ENCODE peak calls at places on chromosomes 11 and 22, in nine cellular contexts. M is A549; H is amniotic epithelial cell; I is CD8-positive, alpha-beta memory T cell; N is lower lobe of right lung; J is NCI-H1417; R is germinal center; P is EL; Y is tibial artery. W is an unnamed sample.

GRCh38 chr11:70034740-70035365 is 43.3 kb upstream of the ANO1 start:
- DNase-seq in M (no peak), H (no peak), I (no peak), N (no peak), J (peak; percentile 46), R (no peak), P (no peak), Y (no peak), W (no peak)

GRCh38 chr11:88307749-88308425 is 29.6 kb downstream of the CTSC start:
- DNase-seq in M (no peak), H (no peak), I (no peak), N (no peak), J (no peak), R (no peak), P (no peak), Y (no peak), W (no peak)

GRCh38 chr11:69963533-69964246 is 114.4 kb upstream of the ANO1 start:
- DNase-seq in M (no peak), H (no peak), I (no peak), N (no peak), J (no peak), R (no peak), P (no peak), Y (no peak), W (no peak)

GRCh38 chr11:35622070-35622469 is 3.8 kb downstream of the FJX1 start:
- DNase-seq in M (no peak), H (peak; percentile 90), I (no peak), N (no peak), J (peak; percentile 13), R (no peak), P (peak; percentile 90), Y (no peak), W (no peak)

GRCh38 chr11:123193742-123194141 is 1.3 kb downstream of the CLMP start:
- DNase-seq in M (no peak), H (no peak), I (no peak), N (no peak), J (no peak), R (no peak), P (peak; percentile 38), Y (no peak), W (no peak)

GRCh38 chr11:64021742-64022067 is 14.0 kb upstream of the FLRT1 start:
- DNase-seq in M (no peak), H (no peak), I (no peak), N (no peak), J (peak; percentile 46), R (no peak), P (no peak), Y (no peak), W (no peak)

GRCh38 chr11:60910281-60910687 is 3.7 kb upstream of the TMEM109 start:
- DNase-seq in M (no peak), H (no peak), I (no peak), N (no peak), J (no peak), R (peak; percentile 62), P (no peak), Y (peak; percentile 65), W (no peak)

GRCh38 chr11:131392528-131393255 is 22.3 kb downstream of the NTM start:
- DNase-seq in M (no peak), H (no peak), I (no peak), N (no peak), J (peak; percentile 52), R (no peak), P (peak; percentile 5), Y (no peak), W (no peak)

GRCh38 chr11:70456921-70457532 is 58.7 kb downstream of the CTTN start:
- DNase-seq in M (no peak), H (peak; percentile 79), I (no peak), N (no peak), J (peak; percentile 19), R (no peak), P (no peak), Y (no peak), W (no peak)

GRCh38 chr11:113994077-113994954 is 19.4 kb downstream of the HTR3A start:
- DNase-seq in M (peak; percentile 37), H (no peak), I (peak; percentile 23), N (no peak), J (peak; percentile 73), R (peak; percentile 68), P (no peak), Y (no peak), W (peak; percentile 50)

GRCh38 chr22:17369553-17370035 is 334 bp downstream of the CECR2 start:
- DNase-seq in M (no peak), H (no peak), I (no peak), N (peak; percentile 68), J (peak; percentile 68), R (peak; percentile 22), P (no peak), Y (no peak), W (peak; percentile 44)

GRCh38 chr11:8098361-8098760 is 17.4 kb downstream of the TUB start:
- DNase-seq in M (no peak), H (peak; percentile 91), I (no peak), N (no peak), J (no peak), R (no peak), P (peak; percentile 80), Y (no peak), W (no peak)

GRCh38 chr11:120055646-120056045 is 82.3 kb downstream of the TRIM29 start:
- DNase-seq in M (no peak), H (no peak), I (no peak), N (no peak), J (no peak), R (no peak), P (no peak), Y (no peak), W (no peak)

GRCh38 chr11:8765294-8765693 is 82.7 kb downstream of the RPL27A start:
- DNase-seq in M (peak; percentile 21), H (peak; percentile 84), I (no peak), N (no peak), J (no peak), R (no peak), P (peak; percentile 84), Y (no peak), W (no peak)

GRCh38 chr22:38938925-38939324 is 18.5 kb upstream of the APOBEC3A start:
- DNase-seq in M (no peak), H (no peak), I (no peak), N (no peak), J (no peak), R (no peak), P (no peak), Y (no peak), W (no peak)

GRCh38 chr11:110092577-110093406 is at the start of gene ZC3H12C:
- DNase-seq in M (peak; percentile 47), H (peak; percentile 90), I (no peak), N (peak; percentile 89), J (peak; percentile 96), R (peak; percentile 45), P (peak; percentile 91), Y (peak; percentile 80), W (no peak)

GRCh38 chr11:103601230-103601846 is 435.1 kb upstream of the DDI1 start:
- DNase-seq in M (peak; percentile 41), H (peak; percentile 75), I (no peak), N (no peak), J (peak; percentile 80), R (peak; percentile 50), P (peak; percentile 72), Y (no peak), W (no peak)

GRCh38 chr11:77149716-77150392 is 21.8 kb downstream of the MYO7A start:
- DNase-seq in M (no peak), H (no peak), I (no peak), N (peak; percentile 36), J (no peak), R (no peak), P (no peak), Y (no peak), W (no peak)

GRCh38 chr11:101718406-101718805 is 134.6 kb upstream of the TRPC6 start:
- DNase-seq in M (no peak), H (peak; percentile 7), I (no peak), N (no peak), J (no peak), R (no peak), P (no peak), Y (no peak), W (no peak)

GRCh38 chr11:134471341-134472187 is 59.5 kb upstream of the B3GAT1 start:
- DNase-seq in M (no peak), H (no peak), I (no peak), N (no peak), J (peak; percentile 64), R (no peak), P (no peak), Y (no peak), W (no peak)

GRCh38 chr22:25141994-25142620 is 57.6 kb upstream of the CRYBB3 start:
- DNase-seq in M (no peak), H (no peak), I (no peak), N (no peak), J (peak; percentile 59), R (no peak), P (no peak), Y (no peak), W (no peak)

GRCh38 chr11:129280027-129280811 is 88.1 kb upstream of the ARHGAP32 start:
- DNase-seq in M (no peak), H (peak; percentile 25), I (no peak), N (no peak), J (peak; percentile 86), R (no peak), P (peak; percentile 23), Y (no peak), W (peak; percentile 6)

GRCh38 chr22:37012956-37013355 is 6.3 kb downstream of the TST start:
- DNase-seq in M (no peak), H (no peak), I (no peak), N (no peak), J (no peak), R (no peak), P (no peak), Y (no peak), W (no peak)

W was measured in naive thymus-derived CD4-positive, alpha-beta T cell.